ENCODE peak calls at places on chromosomes 11 and 22, in six cellular contexts. One of them, this sample, is unnamed. For H3K4me1, the result is how much of the 10 kb centered on the place peaks cover.

GRCh38 chr11:23311986-23312940 is 452.0 kb upstream of the CCDC179 start:
- DNase-seq in sigmoid colon: no peak
- DNase-seq in prostate gland: no peak
- DNase-seq in breast epithelium: no peak
- DNase-seq in K562: no peak
- DNase-seq in stomach: no peak
- DNase-seq in this sample: no peak

GRCh38 chr11:88231894-88232482 is 56.7 kb upstream of the RAB38 start:
- DNase-seq in sigmoid colon: no peak
- DNase-seq in prostate gland: no peak
- DNase-seq in breast epithelium: no peak
- DNase-seq in K562: no peak
- DNase-seq in stomach: no peak
- DNase-seq in this sample: no peak

GRCh38 chr11:88814076-88814475 is 251.7 kb downstream of the GRM5 start:
- DNase-seq in sigmoid colon: no peak
- DNase-seq in prostate gland: no peak
- DNase-seq in breast epithelium: no peak
- DNase-seq in K562: no peak
- DNase-seq in stomach: no peak
- DNase-seq in this sample: no peak

GRCh38 chr11:111454561-111455192 is 57.5 kb downstream of the BTG4 start:
- DNase-seq in sigmoid colon: no peak
- DNase-seq in prostate gland: peak
- DNase-seq in breast epithelium: peak
- DNase-seq in K562: peak
- DNase-seq in stomach: no peak
- DNase-seq in this sample: peak

GRCh38 chr22:22721681-22722309 is 77.4 kb downstream of the GGTLC2 start:
- DNase-seq in sigmoid colon: no peak
- DNase-seq in prostate gland: no peak
- DNase-seq in breast epithelium: no peak
- DNase-seq in K562: no peak
- DNase-seq in stomach: no peak
- DNase-seq in this sample: no peak

GRCh38 chr11:29534831-29535230 is 482.0 kb downstream of the KCNA4 start:
- DNase-seq in sigmoid colon: no peak
- DNase-seq in prostate gland: no peak
- DNase-seq in breast epithelium: no peak
- DNase-seq in K562: no peak
- DNase-seq in stomach: no peak
- DNase-seq in this sample: no peak

GRCh38 chr11:116931206-116931953 is 94.0 kb upstream of the APOA1 start:
- DNase-seq in sigmoid colon: no peak
- DNase-seq in prostate gland: no peak
- DNase-seq in breast epithelium: peak
- DNase-seq in K562: no peak
- DNase-seq in stomach: no peak
- DNase-seq in this sample: no peak

GRCh38 chr11:46347637-46348311 is 511 bp downstream of the DGKZ start:
- DNase-seq in sigmoid colon: peak
- DNase-seq in prostate gland: no peak
- DNase-seq in breast epithelium: no peak
- DNase-seq in K562: peak
- DNase-seq in stomach: no peak
- DNase-seq in this sample: no peak

GRCh38 chr11:108286956-108287355 is 64.1 kb downstream of the ATM start:
- DNase-seq in sigmoid colon: no peak
- DNase-seq in prostate gland: no peak
- DNase-seq in breast epithelium: no peak
- DNase-seq in K562: no peak
- DNase-seq in stomach: no peak
- DNase-seq in this sample: no peak

GRCh38 chr11:12042215-12042676 is 33.8 kb upstream of the DKK3 start:
- DNase-seq in sigmoid colon: no peak
- DNase-seq in prostate gland: no peak
- DNase-seq in breast epithelium: no peak
- DNase-seq in K562: no peak
- DNase-seq in stomach: no peak
- DNase-seq in this sample: no peak

GRCh38 chr11:123139206-123139605 is 55.8 kb downstream of the CLMP start:
- DNase-seq in sigmoid colon: no peak
- DNase-seq in prostate gland: no peak
- DNase-seq in breast epithelium: no peak
- DNase-seq in K562: no peak
- DNase-seq in stomach: no peak
- DNase-seq in this sample: no peak

GRCh38 chr22:35589071-35589735 is 27.9 kb downstream of the MB start:
- DNase-seq in sigmoid colon: peak
- DNase-seq in prostate gland: no peak
- DNase-seq in breast epithelium: peak
- DNase-seq in K562: no peak
- DNase-seq in stomach: no peak
- DNase-seq in this sample: no peak

GRCh38 chr22:44753189-44754042 is 1.0 kb downstream of the ARHGAP8 start:
- DNase-seq in sigmoid colon: no peak
- DNase-seq in prostate gland: peak
- DNase-seq in breast epithelium: peak
- DNase-seq in K562: no peak
- DNase-seq in stomach: no peak
- DNase-seq in this sample: no peak

DNA sequence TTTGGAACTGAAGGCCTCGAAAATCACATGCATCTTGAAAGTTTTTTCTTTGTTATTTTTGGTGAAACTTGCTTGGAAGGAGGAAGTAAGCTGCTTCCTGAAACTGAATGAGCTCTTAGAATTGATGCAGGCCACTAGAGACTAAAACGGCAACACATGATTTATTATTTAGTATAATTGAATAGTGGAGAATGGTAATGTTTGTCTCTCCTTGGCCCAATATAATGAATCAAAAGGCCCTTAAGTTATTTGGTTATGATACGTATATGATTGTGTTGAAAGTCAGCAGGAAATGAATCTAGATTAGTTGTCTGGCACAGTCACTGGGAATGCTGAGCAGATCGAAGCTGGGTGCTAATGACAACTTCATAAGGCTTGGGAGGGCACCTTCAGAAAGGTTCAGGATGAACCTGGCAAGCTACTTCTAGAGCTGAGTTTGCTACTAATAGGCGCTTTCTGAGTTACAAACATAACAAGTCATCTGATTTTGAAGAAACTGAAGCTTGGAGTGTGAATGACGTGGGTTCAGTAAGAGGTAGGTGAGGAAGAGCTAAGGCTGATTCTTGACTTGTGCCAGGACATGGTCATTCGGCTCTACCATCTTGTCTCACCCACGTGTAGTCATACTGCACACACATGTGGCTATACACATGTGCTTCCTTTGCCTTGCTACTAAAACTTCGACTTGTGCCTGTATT is 56.2 kb downstream of the SWAP70 start:
- DNase-seq in sigmoid colon: no peak
- DNase-seq in prostate gland: no peak
- DNase-seq in breast epithelium: no peak
- DNase-seq in K562: no peak
- DNase-seq in stomach: no peak
- DNase-seq in this sample: no peak
- H3K4me3 ChIP-seq in sigmoid colon: no peak
- H3K4me3 ChIP-seq in prostate gland: no peak
- H3K4me3 ChIP-seq in breast epithelium: no peak
- H3K4me3 ChIP-seq in K562: no peak
- H3K4me3 ChIP-seq in stomach: no peak
- H3K4me3 ChIP-seq in this sample: no peak

DNA sequence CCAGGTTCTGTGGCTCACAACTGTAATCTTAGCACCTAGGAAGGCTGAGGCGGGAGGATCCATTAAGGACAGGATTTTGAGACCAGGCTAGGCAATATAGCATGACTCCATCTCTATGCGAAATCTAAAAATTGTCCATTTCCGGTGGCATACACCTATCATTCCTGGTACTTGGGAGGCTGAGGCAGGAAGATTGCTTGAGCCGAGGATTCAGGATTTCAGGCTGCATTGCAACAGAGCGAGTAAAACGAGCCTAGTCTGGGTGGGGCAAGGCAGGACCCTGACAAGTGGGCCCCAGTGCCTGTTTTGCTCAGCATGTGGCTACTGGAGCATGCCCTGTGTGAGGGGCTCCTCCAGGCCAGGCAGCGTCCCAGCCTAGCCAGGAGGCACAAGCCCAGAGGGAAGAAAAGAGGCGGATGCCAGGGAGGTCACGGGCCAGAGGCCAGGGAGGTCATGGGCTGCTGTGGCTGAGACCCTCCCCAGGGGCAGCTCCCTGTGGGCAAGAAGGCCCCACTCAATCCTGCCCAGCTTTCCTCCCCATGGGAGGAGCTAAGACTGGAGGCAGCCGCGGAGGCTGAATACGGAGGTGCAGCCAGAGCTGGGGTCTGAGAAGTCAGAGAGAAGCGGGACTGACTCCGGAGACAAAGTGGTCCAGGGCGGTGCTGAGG is 8.4 kb downstream of the LRRC74B start:
- DNase-seq in sigmoid colon: no peak
- DNase-seq in prostate gland: no peak
- DNase-seq in breast epithelium: no peak
- DNase-seq in K562: no peak
- DNase-seq in stomach: no peak
- DNase-seq in this sample: no peak
- H3K4me1 ChIP-seq in sigmoid colon: under half
- H3K4me1 ChIP-seq in prostate gland: under half
- H3K4me1 ChIP-seq in breast epithelium: under half
- H3K4me1 ChIP-seq in K562: under half
- H3K4me1 ChIP-seq in stomach: under half
- H3K4me1 ChIP-seq in this sample: under half

GRCh38 chr11:2289350-2289749 is 12.4 kb downstream of the C11orf21 start:
- DNase-seq in sigmoid colon: no peak
- DNase-seq in prostate gland: no peak
- DNase-seq in breast epithelium: no peak
- DNase-seq in K562: no peak
- DNase-seq in stomach: peak
- DNase-seq in this sample: no peak
- TF ChIP-seq POLR2AphosphoS5 in sigmoid colon: no peak
- TF ChIP-seq POLR2AphosphoS5 in prostate gland: no peak
- TF ChIP-seq POLR2AphosphoS5 in breast epithelium: no peak
- TF ChIP-seq POLR2AphosphoS5 in K562: no peak
- TF ChIP-seq POLR2AphosphoS5 in stomach: no peak
- TF ChIP-seq POLR2AphosphoS5 in this sample: no peak

DNA sequence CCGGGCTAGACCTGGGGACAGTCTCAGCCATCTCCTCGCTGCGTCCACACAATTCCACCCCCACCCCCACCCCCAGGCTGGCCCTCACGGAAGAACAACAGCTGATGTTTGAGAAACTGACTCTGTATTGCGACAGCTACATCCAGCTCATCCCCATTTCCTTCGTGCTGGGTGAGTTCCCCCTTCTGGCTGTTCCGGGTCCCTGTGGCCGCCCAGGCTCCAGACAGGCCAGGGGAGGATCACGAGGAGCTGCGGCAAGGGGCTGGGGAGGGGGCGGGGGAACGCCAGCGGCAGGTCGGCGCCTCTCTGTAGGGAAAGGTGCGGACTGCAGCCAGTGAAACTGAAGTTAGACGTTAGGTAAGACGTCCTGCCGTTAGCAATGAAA is 4.9 kb downstream of the BEST1 start:
- DNase-seq in sigmoid colon: peak
- DNase-seq in prostate gland: no peak
- DNase-seq in breast epithelium: peak
- DNase-seq in K562: no peak
- DNase-seq in stomach: no peak
- DNase-seq in this sample: peak
- H3K4me3 ChIP-seq in sigmoid colon: peak
- H3K4me3 ChIP-seq in prostate gland: peak
- H3K4me3 ChIP-seq in breast epithelium: peak
- H3K4me3 ChIP-seq in K562: no peak
- H3K4me3 ChIP-seq in stomach: peak
- H3K4me3 ChIP-seq in this sample: peak

GRCh38 chr11:72750556-72751292 is 1.5 kb downstream of the ARAP1 start:
- DNase-seq in sigmoid colon: no peak
- DNase-seq in prostate gland: no peak
- DNase-seq in breast epithelium: no peak
- DNase-seq in K562: peak
- DNase-seq in stomach: no peak
- DNase-seq in this sample: no peak
- H3K4me1 ChIP-seq in sigmoid colon: under half
- H3K4me1 ChIP-seq in prostate gland: under half
- H3K4me1 ChIP-seq in breast epithelium: under half
- H3K4me1 ChIP-seq in K562: half or more
- H3K4me1 ChIP-seq in stomach: under half
- H3K4me1 ChIP-seq in this sample: under half